ENCODE peak calls at places on chromosomes 12 and 14, in five cellular contexts. Q is upper lobe of right lung; S is stimulated activated CD4-positive, alpha-beta T cell treated with anti-CD3 and anti-CD28 coated beads, TNF-alpha, amount 100 ng/mL, for 24 hours; R is Right ventricle myocardium inferior; G is COR-L47. L is an unnamed sample.

GRCh38 chr12:73589220-73589619 is 948.4 kb upstream of the ATXN7L3B start:
- DNase-seq in Q (no peak), S (no peak), R (no peak), G (no peak), L (no peak)

GRCh38 chr12:646303-647038 is 16.8 kb downstream of the NINJ2 start:
- DNase-seq in Q (no peak), S (no peak), R (peak; percentile 79), G (no peak), L (no peak)

GRCh38 chr12:68557011-68557715 is 53.5 kb upstream of the RAP1B start:
- DNase-seq in Q (no peak), S (no peak), R (no peak), G (no peak), L (no peak)

GRCh38 chr14:74882103-74882920 is 596 bp downstream of the DLST start:
- DNase-seq in Q (peak; percentile 79), S (peak; percentile 18), R (peak; percentile 71), G (no peak), L (peak; percentile 32)

GRCh38 chr14:37232907-37233481 is 35.3 kb downstream of the MIPOL1 start:
- DNase-seq in Q (no peak), S (no peak), R (no peak), G (peak; percentile 51), L (peak; percentile 81)

GRCh38 chr12:110179291-110179690 is 55.1 kb downstream of the IFT81 start:
- DNase-seq in Q (no peak), S (no peak), R (no peak), G (no peak), L (no peak)

GRCh38 chr14:99779751-99780150 is 13.5 kb upstream of the EML1 start:
- DNase-seq in Q (no peak), S (no peak), R (no peak), G (no peak), L (no peak)

GRCh38 chr14:106187176-106187670 is 660.8 kb downstream of the TMEM121 start:
- DNase-seq in Q (no peak), S (no peak), R (no peak), G (no peak), L (peak; percentile 32)

GRCh38 chr14:69327507-69327906 is 67.5 kb downstream of the GALNT16 start:
- DNase-seq in Q (peak; percentile 43), S (no peak), R (no peak), G (no peak), L (no peak)

GRCh38 chr12:71972441-71973074 is 33.9 kb downstream of the TPH2 start:
- DNase-seq in Q (no peak), S (no peak), R (no peak), G (peak; percentile 56), L (peak; percentile 3)